ENCODE peak calls at places on chromosomes 11 and 22, in ten cellular contexts. One of them, this sample, is unnamed.

GRCh38 chr11:118142809-118143208 is 9.8 kb downstream of the SCN4B start:
- DNase-seq in AG09319: no peak
- DNase-seq in neural crest cell: no peak
- DNase-seq in nephron progenitor cell: no peak
- DNase-seq in CD14-positive monocyte: peak
- DNase-seq in body of pancreas: peak
- DNase-seq in tibial nerve: no peak
- DNase-seq in fibroblast of the aortic adventitia: no peak
- DNase-seq in GM23338: no peak
- DNase-seq in Calu3: no peak
- DNase-seq in this sample: no peak

GRCh38 chr11:1547467-1548098 is 24.5 kb downstream of the DUSP8 start:
- DNase-seq in AG09319: no peak
- DNase-seq in neural crest cell: no peak
- DNase-seq in nephron progenitor cell: no peak
- DNase-seq in CD14-positive monocyte: no peak
- DNase-seq in body of pancreas: no peak
- DNase-seq in tibial nerve: no peak
- DNase-seq in fibroblast of the aortic adventitia: no peak
- DNase-seq in GM23338: no peak
- DNase-seq in Calu3: no peak
- DNase-seq in this sample: no peak

GRCh38 chr11:83047515-83048225 is 24.0 kb downstream of the RAB30 start:
- DNase-seq in AG09319: no peak
- DNase-seq in neural crest cell: no peak
- DNase-seq in nephron progenitor cell: no peak
- DNase-seq in CD14-positive monocyte: no peak
- DNase-seq in body of pancreas: no peak
- DNase-seq in tibial nerve: no peak
- DNase-seq in fibroblast of the aortic adventitia: peak
- DNase-seq in GM23338: no peak
- DNase-seq in Calu3: no peak
- DNase-seq in this sample: no peak

GRCh38 chr11:133929401-133930052 is 27.2 kb downstream of the IGSF9B start:
- DNase-seq in AG09319: no peak
- DNase-seq in neural crest cell: no peak
- DNase-seq in nephron progenitor cell: no peak
- DNase-seq in CD14-positive monocyte: no peak
- DNase-seq in body of pancreas: no peak
- DNase-seq in tibial nerve: no peak
- DNase-seq in fibroblast of the aortic adventitia: no peak
- DNase-seq in GM23338: no peak
- DNase-seq in Calu3: no peak
- DNase-seq in this sample: peak

GRCh38 chr11:57316017-57316416 is 8.7 kb downstream of the TNKS1BP1 start:
- DNase-seq in AG09319: no peak
- DNase-seq in neural crest cell: no peak
- DNase-seq in nephron progenitor cell: no peak
- DNase-seq in CD14-positive monocyte: no peak
- DNase-seq in body of pancreas: no peak
- DNase-seq in tibial nerve: no peak
- DNase-seq in fibroblast of the aortic adventitia: no peak
- DNase-seq in GM23338: no peak
- DNase-seq in Calu3: no peak
- DNase-seq in this sample: no peak

GRCh38 chr11:60788401-60789110 is 3.4 kb downstream of the MS4A10 start:
- DNase-seq in AG09319: no peak
- DNase-seq in neural crest cell: no peak
- DNase-seq in nephron progenitor cell: no peak
- DNase-seq in CD14-positive monocyte: no peak
- DNase-seq in body of pancreas: peak
- DNase-seq in tibial nerve: no peak
- DNase-seq in fibroblast of the aortic adventitia: peak
- DNase-seq in GM23338: no peak
- DNase-seq in Calu3: no peak
- DNase-seq in this sample: no peak

GRCh38 chr22:41380993-41381328 is 781 bp upstream of the TEF start:
- DNase-seq in AG09319: peak
- DNase-seq in neural crest cell: no peak
- DNase-seq in nephron progenitor cell: no peak
- DNase-seq in CD14-positive monocyte: no peak
- DNase-seq in body of pancreas: peak
- DNase-seq in tibial nerve: peak
- DNase-seq in fibroblast of the aortic adventitia: peak
- DNase-seq in GM23338: no peak
- DNase-seq in Calu3: no peak
- DNase-seq in this sample: no peak

GRCh38 chr11:106047636-106048035 is 25.6 kb upstream of the MSANTD4 start:
- DNase-seq in AG09319: no peak
- DNase-seq in neural crest cell: no peak
- DNase-seq in nephron progenitor cell: no peak
- DNase-seq in CD14-positive monocyte: no peak
- DNase-seq in body of pancreas: no peak
- DNase-seq in tibial nerve: no peak
- DNase-seq in fibroblast of the aortic adventitia: no peak
- DNase-seq in GM23338: no peak
- DNase-seq in Calu3: no peak
- DNase-seq in this sample: no peak

GRCh38 chr22:37492428-37493344 is 6.5 kb upstream of the MFNG start:
- DNase-seq in AG09319: peak
- DNase-seq in neural crest cell: no peak
- DNase-seq in nephron progenitor cell: no peak
- DNase-seq in CD14-positive monocyte: peak
- DNase-seq in body of pancreas: peak
- DNase-seq in tibial nerve: peak
- DNase-seq in fibroblast of the aortic adventitia: peak
- DNase-seq in GM23338: peak
- DNase-seq in Calu3: peak
- DNase-seq in this sample: peak

GRCh38 chr22:47715866-47716578 is 953.6 kb downstream of the TBC1D22A start:
- DNase-seq in AG09319: no peak
- DNase-seq in neural crest cell: no peak
- DNase-seq in nephron progenitor cell: no peak
- DNase-seq in CD14-positive monocyte: no peak
- DNase-seq in body of pancreas: no peak
- DNase-seq in tibial nerve: no peak
- DNase-seq in fibroblast of the aortic adventitia: no peak
- DNase-seq in GM23338: no peak
- DNase-seq in Calu3: no peak
- DNase-seq in this sample: no peak

GRCh38 chr11:64660706-64661105 is 62.3 kb downstream of the NRXN2 start:
- DNase-seq in AG09319: no peak
- DNase-seq in neural crest cell: no peak
- DNase-seq in nephron progenitor cell: no peak
- DNase-seq in CD14-positive monocyte: no peak
- DNase-seq in body of pancreas: no peak
- DNase-seq in tibial nerve: no peak
- DNase-seq in fibroblast of the aortic adventitia: no peak
- DNase-seq in GM23338: no peak
- DNase-seq in Calu3: no peak
- DNase-seq in this sample: no peak

GRCh38 chr11:73186294-73186850 is 31.7 kb upstream of the P2RY2 start:
- DNase-seq in AG09319: no peak
- DNase-seq in neural crest cell: no peak
- DNase-seq in nephron progenitor cell: no peak
- DNase-seq in CD14-positive monocyte: peak
- DNase-seq in body of pancreas: no peak
- DNase-seq in tibial nerve: no peak
- DNase-seq in fibroblast of the aortic adventitia: no peak
- DNase-seq in GM23338: no peak
- DNase-seq in Calu3: no peak
- DNase-seq in this sample: no peak

GRCh38 chr22:36334838-36335603 is 52.7 kb downstream of the MYH9 start:
- DNase-seq in AG09319: no peak
- DNase-seq in neural crest cell: peak
- DNase-seq in nephron progenitor cell: no peak
- DNase-seq in CD14-positive monocyte: no peak
- DNase-seq in body of pancreas: peak
- DNase-seq in tibial nerve: no peak
- DNase-seq in fibroblast of the aortic adventitia: peak
- DNase-seq in GM23338: no peak
- DNase-seq in Calu3: peak
- DNase-seq in this sample: peak

DNA sequence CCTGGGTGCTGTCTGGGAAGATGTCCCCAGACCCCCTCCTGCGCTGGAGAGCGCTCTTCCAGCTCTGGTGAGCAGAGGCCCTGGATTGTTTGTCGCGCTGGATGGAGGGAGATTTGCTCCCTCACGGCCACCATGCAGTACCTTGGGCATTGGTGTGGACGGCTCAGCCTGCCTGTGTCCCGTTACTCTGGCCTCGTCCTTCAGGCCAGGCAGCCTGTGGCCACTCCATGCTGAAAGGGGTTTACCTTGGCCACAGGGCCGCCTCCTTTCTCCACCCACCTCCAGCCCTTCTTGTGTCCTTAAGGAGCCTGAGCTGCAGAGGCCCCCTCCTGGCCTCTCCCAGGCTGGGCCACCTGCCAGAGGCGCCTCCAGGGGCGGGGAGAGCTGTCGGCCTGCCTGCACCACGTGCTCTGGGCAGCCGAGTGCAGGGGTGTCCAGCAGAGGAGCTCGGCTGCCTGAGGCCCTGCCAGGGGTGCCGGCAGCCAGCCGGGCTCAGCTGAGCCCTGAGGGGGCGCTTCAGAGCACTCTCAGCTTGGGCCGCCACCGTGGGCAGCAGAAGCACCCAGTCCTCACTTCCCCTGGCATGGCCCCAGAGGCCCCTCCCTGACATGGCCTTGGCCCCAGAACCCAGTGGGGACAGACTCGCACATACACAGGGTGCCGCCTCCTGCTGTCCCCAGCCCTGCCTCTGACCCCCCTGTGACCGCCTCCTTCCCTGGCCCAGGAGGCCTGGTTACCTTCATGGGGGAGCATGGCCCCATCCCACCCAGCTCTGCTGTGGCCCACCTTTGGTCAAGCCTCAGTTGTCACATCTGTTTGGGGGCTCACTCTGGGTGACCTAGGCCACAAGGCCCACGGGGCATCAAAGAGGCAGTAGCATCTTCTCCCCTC is 3.4 kb downstream of the CCND1 start:
- DNase-seq in AG09319: peak
- DNase-seq in neural crest cell: no peak
- DNase-seq in nephron progenitor cell: no peak
- DNase-seq in CD14-positive monocyte: peak
- DNase-seq in body of pancreas: peak
- DNase-seq in tibial nerve: peak
- DNase-seq in fibroblast of the aortic adventitia: peak
- DNase-seq in GM23338: no peak
- DNase-seq in Calu3: peak
- DNase-seq in this sample: peak
- TF ChIP-seq CTCF in AG09319: peak
- TF ChIP-seq CTCF in neural crest cell: no peak
- TF ChIP-seq CTCF in nephron progenitor cell: no peak
- TF ChIP-seq CTCF in CD14-positive monocyte: no peak
- TF ChIP-seq CTCF in body of pancreas: peak
- TF ChIP-seq CTCF in tibial nerve: peak
- TF ChIP-seq CTCF in fibroblast of the aortic adventitia: peak
- TF ChIP-seq CTCF in GM23338: peak
- TF ChIP-seq CTCF in Calu3: no peak
- TF ChIP-seq CTCF in this sample: peak

DNA sequence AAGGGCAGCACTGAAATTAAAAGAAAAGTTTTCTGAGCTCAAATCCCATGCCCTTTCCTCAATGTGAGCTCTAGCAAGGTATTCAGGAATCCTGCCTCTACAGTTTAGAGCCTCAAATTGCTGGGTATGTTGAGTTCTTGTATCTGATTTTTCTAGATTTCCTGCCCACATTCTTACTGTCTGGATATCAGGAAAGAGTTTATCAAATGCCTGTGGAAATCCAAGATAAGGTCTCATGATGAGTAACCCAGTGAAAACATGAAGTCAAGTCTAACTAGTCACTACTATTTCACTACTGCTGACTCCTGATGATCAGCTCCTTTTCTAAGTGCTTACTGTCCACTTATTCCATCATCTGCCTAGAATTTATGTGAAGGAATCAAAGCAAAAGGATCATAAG is 29.8 kb downstream of the LIMK2 start:
- DNase-seq in AG09319: no peak
- DNase-seq in neural crest cell: no peak
- DNase-seq in nephron progenitor cell: no peak
- DNase-seq in CD14-positive monocyte: no peak
- DNase-seq in body of pancreas: no peak
- DNase-seq in tibial nerve: no peak
- DNase-seq in fibroblast of the aortic adventitia: peak
- DNase-seq in GM23338: no peak
- DNase-seq in Calu3: no peak
- DNase-seq in this sample: no peak
- TF ChIP-seq CTCF in AG09319: peak
- TF ChIP-seq CTCF in neural crest cell: no peak
- TF ChIP-seq CTCF in nephron progenitor cell: no peak
- TF ChIP-seq CTCF in CD14-positive monocyte: no peak
- TF ChIP-seq CTCF in body of pancreas: peak
- TF ChIP-seq CTCF in tibial nerve: no peak
- TF ChIP-seq CTCF in fibroblast of the aortic adventitia: peak
- TF ChIP-seq CTCF in GM23338: no peak
- TF ChIP-seq CTCF in Calu3: no peak
- TF ChIP-seq CTCF in this sample: no peak

DNA sequence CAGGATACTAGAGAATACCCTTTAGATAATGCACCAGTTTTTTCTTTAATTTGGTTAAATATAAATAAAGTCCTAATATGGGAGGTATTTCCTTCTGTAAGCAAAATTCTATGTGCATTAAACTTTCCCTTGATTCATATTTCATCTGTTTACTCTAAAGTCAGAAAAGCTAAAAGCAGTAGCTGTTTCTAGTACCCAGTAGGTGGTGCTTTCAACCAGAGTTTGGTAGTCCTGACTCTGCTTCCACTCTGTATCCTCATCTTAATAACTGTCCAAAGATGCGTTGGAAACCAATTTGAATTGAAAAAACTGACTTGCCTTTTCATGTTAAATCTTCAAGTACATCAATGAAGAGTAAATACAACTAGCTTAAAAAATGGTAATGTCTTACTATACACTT is 1065.2 kb downstream of the JRKL start:
- DNase-seq in AG09319: no peak
- DNase-seq in neural crest cell: no peak
- DNase-seq in nephron progenitor cell: no peak
- DNase-seq in CD14-positive monocyte: no peak
- DNase-seq in body of pancreas: no peak
- DNase-seq in tibial nerve: no peak
- DNase-seq in fibroblast of the aortic adventitia: peak
- DNase-seq in GM23338: peak
- DNase-seq in Calu3: no peak
- DNase-seq in this sample: no peak
- TF ChIP-seq CTCF in AG09319: no peak
- TF ChIP-seq CTCF in neural crest cell: peak
- TF ChIP-seq CTCF in nephron progenitor cell: no peak
- TF ChIP-seq CTCF in CD14-positive monocyte: no peak
- TF ChIP-seq CTCF in body of pancreas: no peak
- TF ChIP-seq CTCF in tibial nerve: no peak
- TF ChIP-seq CTCF in fibroblast of the aortic adventitia: peak
- TF ChIP-seq CTCF in GM23338: peak
- TF ChIP-seq CTCF in Calu3: no peak
- TF ChIP-seq CTCF in this sample: peak

DNA sequence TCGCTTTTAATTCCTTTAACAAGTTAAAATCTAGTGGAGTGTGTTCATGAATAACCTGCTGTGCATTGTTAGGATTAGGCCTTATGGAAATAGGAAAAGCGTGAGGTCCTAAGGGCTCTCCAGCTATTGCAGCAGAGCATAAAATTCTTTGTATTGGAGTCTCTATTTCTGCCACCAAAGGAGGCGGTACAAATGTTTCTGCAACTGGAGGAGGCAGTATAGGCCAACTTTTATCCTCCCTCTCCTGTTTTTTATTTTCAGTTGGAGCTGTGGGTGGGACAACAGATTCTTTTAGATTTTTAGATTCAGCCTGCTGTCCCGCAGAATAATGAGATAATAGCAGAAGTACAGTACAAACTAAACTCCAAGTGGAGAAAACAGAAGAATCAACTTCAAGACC is 26.2 kb downstream of the OR10A6 start:
- DNase-seq in AG09319: peak
- DNase-seq in neural crest cell: no peak
- DNase-seq in nephron progenitor cell: no peak
- DNase-seq in CD14-positive monocyte: no peak
- DNase-seq in body of pancreas: no peak
- DNase-seq in tibial nerve: no peak
- DNase-seq in fibroblast of the aortic adventitia: peak
- DNase-seq in GM23338: peak
- DNase-seq in Calu3: no peak
- DNase-seq in this sample: no peak
- TF ChIP-seq CTCF in AG09319: peak
- TF ChIP-seq CTCF in neural crest cell: no peak
- TF ChIP-seq CTCF in nephron progenitor cell: no peak
- TF ChIP-seq CTCF in CD14-positive monocyte: no peak
- TF ChIP-seq CTCF in body of pancreas: peak
- TF ChIP-seq CTCF in tibial nerve: peak
- TF ChIP-seq CTCF in fibroblast of the aortic adventitia: peak
- TF ChIP-seq CTCF in GM23338: peak
- TF ChIP-seq CTCF in Calu3: no peak
- TF ChIP-seq CTCF in this sample: no peak

This sample was measured in BE2C.